ENCODE peak calls at places on chromosome 13, in ten cellular contexts. E, X, A, Q, M, V, I, R, T and N are unnamed samples.

GRCh38 chr13:32314271-32314967 is 744 bp downstream of the ZAR1L start:
- DNase-seq in E (no peak), X (no peak), A (peak), Q (no peak), M (peak), V (no peak), I (no peak), R (no peak), T (no peak), N (no peak)

GRCh38 chr13:36981156-36981743 is 17.9 kb downstream of the ALG5 start:
- DNase-seq in E (no peak), X (peak), A (no peak), Q (no peak), M (no peak), V (peak), I (peak), R (no peak), T (no peak), N (peak)

GRCh38 chr13:107867701-107868661 is 347.4 kb downstream of the LIG4 start:
- DNase-seq in E (no peak), X (peak), A (peak), Q (no peak), M (no peak), V (peak), I (peak), R (no peak), T (peak), N (peak)

GRCh38 chr13:44365008-44365407 is 8.6 kb upstream of the SERP2 start:
- DNase-seq in E (no peak), X (no peak), A (no peak), Q (no peak), M (no peak), V (no peak), I (peak), R (peak), T (no peak), N (no peak)

GRCh38 chr13:102654786-102655185 is 40.1 kb downstream of the METTL21C start:
- DNase-seq in E (no peak), X (no peak), A (no peak), Q (no peak), M (no peak), V (no peak), I (no peak), R (no peak), T (no peak), N (no peak)

GRCh38 chr13:44648392-44649117 is 72.4 kb upstream of the TSC22D1 start:
- DNase-seq in E (no peak), X (peak), A (no peak), Q (no peak), M (no peak), V (peak), I (peak), R (peak), T (peak), N (peak)

GRCh38 chr13:44576396-44577235 is 486 bp upstream of the TSC22D1 start:
- DNase-seq in E (no peak), X (no peak), A (peak), Q (peak), M (peak), V (no peak), I (no peak), R (no peak), T (peak), N (peak)

GRCh38 chr13:76350399-76350798 is 535.8 kb downstream of the KCTD12 start:
- DNase-seq in E (no peak), X (no peak), A (peak), Q (no peak), M (no peak), V (no peak), I (peak), R (no peak), T (no peak), N (no peak)

GRCh38 chr13:23788459-23788858 is 100.7 kb downstream of the MIPEP start:
- DNase-seq in E (no peak), X (no peak), A (no peak), Q (no peak), M (no peak), V (no peak), I (no peak), R (no peak), T (no peak), N (no peak)

GRCh38 chr13:86932935-86933334 is 738.2 kb upstream of the SLITRK5 start:
- DNase-seq in E (no peak), X (peak), A (no peak), Q (no peak), M (no peak), V (no peak), I (peak), R (no peak), T (no peak), N (no peak)

GRCh38 chr13:111927181-111927540 is 139.8 kb upstream of the SOX1 start:
- DNase-seq in E (no peak), X (no peak), A (peak), Q (no peak), M (no peak), V (no peak), I (no peak), R (no peak), T (no peak), N (no peak)

GRCh38 chr13:75908137-75908536 is 272.0 kb downstream of the LMO7 start:
- DNase-seq in E (no peak), X (no peak), A (no peak), Q (no peak), M (peak), V (no peak), I (no peak), R (no peak), T (no peak), N (no peak)

GRCh38 chr13:22095794-22096193 is 424.9 kb downstream of the FGF9 start:
- DNase-seq in E (no peak), X (no peak), A (no peak), Q (no peak), M (no peak), V (no peak), I (no peak), R (no peak), T (no peak), N (no peak)

GRCh38 chr13:76516013-76516412 is 370.2 kb downstream of the KCTD12 start:
- DNase-seq in E (no peak), X (no peak), A (no peak), Q (no peak), M (no peak), V (no peak), I (peak), R (no peak), T (no peak), N (no peak)

GRCh38 chr13:53417601-53418000 is 389.0 kb downstream of the OLFM4 start:
- DNase-seq in E (no peak), X (no peak), A (no peak), Q (no peak), M (no peak), V (no peak), I (no peak), R (no peak), T (no peak), N (no peak)

GRCh38 chr13:68023838-68024581 is 793.9 kb upstream of the PCDH9 start:
- DNase-seq in E (no peak), X (peak), A (no peak), Q (no peak), M (no peak), V (no peak), I (no peak), R (no peak), T (no peak), N (no peak)

GRCh38 chr13:40028446-40028845 is 373.0 kb downstream of the COG6 start:
- DNase-seq in E (no peak), X (no peak), A (no peak), Q (no peak), M (no peak), V (no peak), I (no peak), R (no peak), T (no peak), N (no peak)

GRCh38 chr13:113146750-113147149 is 11.7 kb upstream of the PROZ start:
- DNase-seq in E (no peak), X (no peak), A (no peak), Q (no peak), M (no peak), V (no peak), I (no peak), R (no peak), T (no peak), N (no peak)

GRCh38 chr13:28582225-28582891 is 76.6 kb upstream of the POMP start:
- DNase-seq in E (no peak), X (no peak), A (no peak), Q (no peak), M (no peak), V (peak), I (peak), R (no peak), T (peak), N (peak)

GRCh38 chr13:75704194-75704941 is 68.2 kb downstream of the LMO7 start:
- DNase-seq in E (no peak), X (no peak), A (no peak), Q (no peak), M (no peak), V (no peak), I (peak), R (no peak), T (no peak), N (no peak)

GRCh38 chr13:40680659-40681323 is 14.3 kb upstream of the FOXO1 start:
- DNase-seq in E (no peak), X (peak), A (no peak), Q (no peak), M (no peak), V (no peak), I (no peak), R (no peak), T (no peak), N (no peak)

GRCh38 chr13:113283904-113284303 is 13.1 kb upstream of the LAMP1 start:
- DNase-seq in E (no peak), X (no peak), A (no peak), Q (no peak), M (no peak), V (no peak), I (no peak), R (no peak), T (no peak), N (no peak)

GRCh38 chr13:114019367-114019766 is 45.5 kb upstream of the C13orf46 start:
- DNase-seq in E (no peak), X (peak), A (no peak), Q (peak), M (no peak), V (no peak), I (no peak), R (peak), T (peak), N (no peak)

GRCh38 chr13:112730157-112730671 is 40.4 kb downstream of the ATP11A start:
- DNase-seq in E (no peak), X (no peak), A (peak), Q (no peak), M (no peak), V (no peak), I (peak), R (no peak), T (no peak), N (no peak)

GRCh38 chr13:96080676-96081075 is 9.2 kb upstream of the HS6ST3 start:
- DNase-seq in E (no peak), X (no peak), A (no peak), Q (no peak), M (no peak), V (no peak), I (no peak), R (no peak), T (no peak), N (no peak)

GRCh38 chr13:111970501-111971155 is 96.3 kb upstream of the SOX1 start:
- DNase-seq in E (no peak), X (no peak), A (no peak), Q (no peak), M (no peak), V (no peak), I (no peak), R (no peak), T (no peak), N (no peak)

GRCh38 chr13:99959127-99959529 is 12.4 kb downstream of the ZIC5 start:
- DNase-seq in E (no peak), X (peak), A (peak), Q (no peak), M (no peak), V (no peak), I (no peak), R (no peak), T (no peak), N (no peak)

GRCh38 chr13:76683854-76684253 is 202.4 kb downstream of the KCTD12 start:
- DNase-seq in E (no peak), X (no peak), A (no peak), Q (no peak), M (no peak), V (no peak), I (peak), R (no peak), T (no peak), N (no peak)

GRCh38 chr13:83153833-83154232 is 728.4 kb downstream of the SLITRK1 start:
- DNase-seq in E (no peak), X (no peak), A (no peak), Q (no peak), M (no peak), V (no peak), I (peak), R (no peak), T (no peak), N (no peak)

GRCh38 chr13:70523622-70524021 is 415.4 kb upstream of the KLHL1 start:
- DNase-seq in E (no peak), X (no peak), A (no peak), Q (no peak), M (no peak), V (no peak), I (peak), R (no peak), T (no peak), N (no peak)

GRCh38 chr13:21014666-21015170 is 46.7 kb downstream of the LATS2 start:
- DNase-seq in E (no peak), X (no peak), A (no peak), Q (no peak), M (peak), V (no peak), I (peak), R (no peak), T (no peak), N (no peak)

GRCh38 chr13:78595819-78596700 is 7.3 kb downstream of the POU4F1 start:
- DNase-seq in E (no peak), X (peak), A (no peak), Q (no peak), M (no peak), V (peak), I (no peak), R (no peak), T (no peak), N (peak)

GRCh38 chr13:71244181-71244580 is 622.8 kb downstream of the DACH1 start:
- DNase-seq in E (no peak), X (no peak), A (no peak), Q (no peak), M (no peak), V (no peak), I (no peak), R (no peak), T (no peak), N (no peak)

GRCh38 chr13:113145496-113145895 is 13.0 kb upstream of the PROZ start:
- DNase-seq in E (no peak), X (no peak), A (no peak), Q (no peak), M (no peak), V (no peak), I (no peak), R (no peak), T (peak), N (no peak)

GRCh38 chr13:61664821-61665705 is 249.4 kb upstream of the PCDH20 start:
- DNase-seq in E (no peak), X (no peak), A (peak), Q (no peak), M (no peak), V (no peak), I (peak), R (peak), T (no peak), N (no peak)

GRCh38 chr13:80712026-80712425 is 371.1 kb upstream of the SPRY2 start:
- DNase-seq in E (no peak), X (no peak), A (no peak), Q (no peak), M (no peak), V (no peak), I (peak), R (no peak), T (no peak), N (no peak)

GRCh38 chr13:65959305-65959704 is 1270.8 kb downstream of the PCDH9 start:
- DNase-seq in E (no peak), X (no peak), A (no peak), Q (no peak), M (no peak), V (no peak), I (no peak), R (no peak), T (no peak), N (no peak)

GRCh38 chr13:64276232-64276631 is 2860.6 kb upstream of the PCDH20 start:
- DNase-seq in E (no peak), X (no peak), A (no peak), Q (no peak), M (no peak), V (no peak), I (no peak), R (no peak), T (no peak), N (no peak)

GRCh38 chr13:111913790-111914189 is 153.2 kb upstream of the SOX1 start:
- DNase-seq in E (peak), X (no peak), A (no peak), Q (no peak), M (no peak), V (no peak), I (no peak), R (no peak), T (no peak), N (no peak)

GRCh38 chr13:37201081-37201480 is 95.6 kb upstream of the CSNK1A1L start:
- DNase-seq in E (no peak), X (no peak), A (no peak), Q (no peak), M (no peak), V (no peak), I (no peak), R (no peak), T (no peak), N (no peak)

DNA sequence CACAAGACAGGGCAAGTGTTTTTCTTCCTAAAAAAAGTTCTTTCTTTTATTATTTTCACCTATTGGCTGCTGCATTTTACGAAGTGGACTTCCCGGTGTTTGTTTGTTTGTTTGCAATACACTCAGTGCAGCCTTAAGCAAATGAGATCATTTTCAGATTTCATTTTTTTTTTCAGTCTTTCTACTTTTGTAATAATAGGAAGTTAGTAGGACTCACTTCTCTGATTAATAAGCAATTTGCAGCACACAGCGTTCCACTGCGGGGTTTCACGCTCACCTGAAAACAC is 128.3 kb downstream of the STK24 start:
- DNase-seq in E (no peak), X (no peak), A (no peak), Q (no peak), M (no peak), V (no peak), I (no peak), R (no peak), T (no peak), N (no peak)
- TF ChIP-seq CTCF in E (no peak), X (peak), A (no peak), Q (no peak), M (no peak), V (no peak), I (no peak), R (no peak), T (no peak), N (no peak)

GRCh38 chr13:46076827-46077226 is 24.3 kb upstream of the ZC3H13 start:
- DNase-seq in E (no peak), X (no peak), A (no peak), Q (no peak), M (no peak), V (no peak), I (no peak), R (no peak), T (no peak), N (no peak)

GRCh38 chr13:46077260-46077659 is 24.7 kb upstream of the ZC3H13 start:
- DNase-seq in E (no peak), X (no peak), A (no peak), Q (no peak), M (no peak), V (no peak), I (no peak), R (no peak), T (no peak), N (no peak)

GRCh38 chr13:46075811-46076210 is 23.3 kb upstream of the ZC3H13 start:
- DNase-seq in E (no peak), X (no peak), A (no peak), Q (no peak), M (no peak), V (no peak), I (no peak), R (no peak), T (no peak), N (no peak)

DNA sequence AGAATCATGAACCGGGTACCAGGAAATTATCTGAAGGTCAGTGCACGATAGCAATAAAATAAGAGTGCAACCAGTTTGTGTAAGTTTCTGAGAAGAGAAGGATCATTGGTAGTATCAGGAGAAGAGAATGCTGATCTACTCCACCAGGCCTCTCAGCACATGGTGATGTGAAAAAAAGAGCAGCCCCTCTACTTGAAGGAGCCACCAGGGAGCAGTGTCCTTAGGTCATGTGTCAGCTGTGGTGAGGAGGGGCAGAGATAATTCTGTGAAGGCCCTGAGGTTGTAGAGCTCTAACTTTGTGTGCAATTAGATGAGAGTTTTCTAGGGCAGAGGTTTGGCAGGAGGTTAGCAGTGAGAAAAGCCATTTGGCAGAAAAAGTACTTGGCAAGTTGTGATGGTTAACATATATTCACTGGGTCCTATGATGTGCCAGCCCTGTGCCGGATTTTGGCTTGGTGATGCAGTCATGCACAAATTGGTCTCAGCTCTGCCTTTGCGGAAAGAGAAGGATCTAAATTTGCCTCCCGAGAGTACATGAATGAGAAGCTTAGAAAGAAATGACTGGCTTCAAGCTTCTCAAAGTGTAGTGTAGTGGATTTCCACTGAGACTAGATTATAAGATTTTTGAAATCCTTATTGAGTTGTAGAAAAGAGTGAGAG is 19.2 kb upstream of the ZC3H13 start:
- DNase-seq in E (no peak), X (peak), A (no peak), Q (no peak), M (no peak), V (peak), I (no peak), R (no peak), T (no peak), N (peak)
- TF ChIP-seq CTCF in E (no peak), X (peak), A (no peak), Q (no peak), M (no peak), V (peak), I (no peak), R (peak), T (no peak), N (peak)

DNA sequence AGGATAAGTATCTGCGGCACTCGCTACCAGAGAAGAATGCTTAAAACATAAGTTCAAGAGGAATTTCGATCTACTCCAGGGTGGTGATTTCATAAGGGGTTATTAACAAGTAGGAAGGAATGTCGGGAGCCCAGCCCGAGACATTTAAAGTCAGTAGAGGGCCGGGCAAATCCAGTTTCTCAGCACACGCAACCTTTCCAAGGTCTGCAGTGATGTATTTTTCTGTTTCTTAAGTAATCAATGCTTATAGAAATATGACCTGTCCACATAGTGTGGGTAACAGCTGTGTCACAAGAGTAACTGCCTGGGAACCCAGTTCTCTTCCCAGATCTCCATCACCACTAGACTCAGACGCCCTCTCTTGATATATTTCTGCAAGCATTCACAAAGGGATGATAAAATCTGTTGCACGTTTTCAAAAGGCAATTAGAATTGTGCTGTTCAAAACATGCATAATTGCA is 525.9 kb downstream of the MYO16 start:
- DNase-seq in E (no peak), X (no peak), A (no peak), Q (no peak), M (peak), V (no peak), I (peak), R (peak), T (no peak), N (no peak)
- TF ChIP-seq CTCF in E (no peak), X (no peak), A (no peak), Q (no peak), M (no peak), V (no peak), I (no peak), R (peak), T (no peak), N (no peak)

GRCh38 chr13:97566907-97567306 is 132.9 kb downstream of the RAP2A start:
- DNase-seq in E (no peak), X (no peak), A (no peak), Q (no peak), M (no peak), V (no peak), I (no peak), R (no peak), T (no peak), N (no peak)
- TF ChIP-seq CTCF in E (no peak), X (no peak), A (no peak), Q (no peak), M (no peak), V (no peak), I (no peak), R (no peak), T (no peak), N (peak)

DNA sequence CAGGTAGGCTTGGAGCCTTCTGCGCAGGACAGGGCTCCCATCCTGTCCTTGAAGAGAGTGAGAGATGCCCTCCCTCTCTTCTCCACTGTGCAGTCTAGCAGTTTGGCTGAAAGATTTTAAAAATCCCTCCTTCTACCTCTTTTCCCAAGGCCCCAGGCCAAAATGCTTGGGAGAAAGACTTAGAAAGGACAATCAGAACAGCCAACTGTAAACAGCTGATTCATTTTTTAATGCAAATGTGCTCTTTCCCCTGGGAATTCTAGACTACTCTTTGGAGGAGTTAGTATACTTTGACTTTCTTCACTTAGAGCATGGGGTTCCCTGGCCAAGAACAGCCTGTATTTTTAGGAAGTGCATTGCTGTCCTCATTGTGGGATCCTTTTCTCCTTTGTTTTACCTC is 398.9 kb downstream of the GPC6 start:
- DNase-seq in E (no peak), X (no peak), A (no peak), Q (no peak), M (no peak), V (no peak), I (peak), R (no peak), T (no peak), N (no peak)
- TF ChIP-seq CTCF in E (no peak), X (no peak), A (no peak), Q (no peak), M (no peak), V (no peak), I (no peak), R (no peak), T (no peak), N (no peak)